ENCODE peak calls at places on chromosomes 4 and X, in six cellular contexts. K is foreskin fibroblast, Y is suprapubic skin, S is GM12878, F is left lung, M is Calu3. R is an unnamed sample.

GRCh38 chr4:53494851-53495250 is 96.4 kb downstream of the LNX1 start:
- DNase-seq in F (no peak), K (peak), Y (no peak), S (no peak), M (no peak), R (no peak)

GRCh38 chrX:136130931-136131843 is 16.1 kb upstream of the FHL1 start:
- DNase-seq in S (no peak), F (no peak), K (peak), M (no peak), Y (no peak), R (no peak)

GRCh38 chr4:181870326-181870725 is 372.9 kb upstream of the TENM3 start:
- DNase-seq in K (peak), F (no peak), Y (no peak), M (no peak), S (no peak), R (no peak)

GRCh38 chrX:4622768-4623167 is 909.3 kb upstream of the PRKX start:
- DNase-seq in S (no peak), F (no peak), K (no peak), Y (no peak), M (no peak), R (no peak)

GRCh38 chr4:128951316-128951715 is 141.8 kb downstream of the JADE1 start:
- DNase-seq in K (no peak), F (no peak), S (no peak), M (no peak), Y (no peak), R (no peak)

GRCh38 chr4:92305148-92305877 is 1.5 kb downstream of the GRID2 start:
- DNase-seq in Y (no peak), K (peak), M (peak), S (no peak), F (peak), R (no peak)

GRCh38 chr4:102684605-102685052 is 76.1 kb downstream of the MANBA start:
- DNase-seq in S (peak), K (peak), M (no peak), F (no peak), Y (no peak), R (no peak)

GRCh38 chrX:20224814-20225487 is 41.8 kb downstream of the RPS6KA3 start:
- DNase-seq in M (no peak), F (no peak), S (peak), Y (no peak), K (peak), R (no peak)

GRCh38 chr4:37489697-37490096 is 196.5 kb downstream of the RELL1 start:
- DNase-seq in K (no peak), Y (no peak), M (no peak), F (no peak), S (no peak), R (no peak)

DNA sequence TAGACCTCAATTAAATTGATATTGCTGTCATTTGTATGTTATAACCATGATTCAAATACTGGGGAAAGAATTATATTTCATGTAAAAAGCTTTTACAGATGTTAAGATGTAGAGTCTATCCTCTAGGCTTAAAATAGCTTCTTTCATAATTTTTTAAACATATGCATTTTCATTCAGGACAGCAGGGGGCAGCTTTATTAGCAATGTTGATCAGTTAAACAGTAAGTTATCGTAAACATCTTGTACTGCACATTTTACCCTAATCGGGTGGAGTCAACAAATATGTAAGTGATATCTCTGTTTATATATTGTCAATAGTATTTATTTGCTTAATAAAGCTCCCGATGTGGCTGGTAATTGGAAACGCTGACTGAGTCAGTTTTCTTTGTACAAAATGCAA is 142.5 kb upstream of the MED14 start:
- DNase-seq in S (no peak), M (peak), F (no peak), K (peak), Y (no peak), R (no peak)
- TF ChIP-seq CTCF in S (peak), M (peak), F (peak), K (peak), Y (no peak), R (peak)

GRCh38 chrX:33908898-33909297 is 223.2 kb downstream of the FAM47A start:
- DNase-seq in S (no peak), M (no peak), K (no peak), Y (no peak), F (no peak), R (no peak)
- TF ChIP-seq CTCF in S (no peak), M (no peak), K (no peak), Y (no peak), F (no peak), R (no peak)

GRCh38 chrX:107470971-107471370 is 21.5 kb downstream of the FRMPD3 start:
- DNase-seq in S (no peak), M (no peak), K (no peak), F (no peak), Y (no peak), R (no peak)
- TF ChIP-seq CTCF in S (no peak), M (no peak), K (no peak), F (no peak), Y (no peak), R (no peak)

GRCh38 chrX:102840871-102841705 is 96.0 kb upstream of the RAB40AL start:
- DNase-seq in M (no peak), Y (no peak), F (no peak), S (no peak), K (peak), R (no peak)

GRCh38 chrX:102837843-102838242 is 99.2 kb upstream of the RAB40AL start:
- DNase-seq in M (no peak), F (no peak), S (no peak), K (peak), Y (no peak), R (no peak)

GRCh38 chrX:102832661-102833060 is 104.4 kb upstream of the RAB40AL start:
- DNase-seq in S (no peak), Y (no peak), K (peak), F (no peak), M (no peak), R (no peak)

GRCh38 chrX:102833136-102833535 is 103.9 kb upstream of the RAB40AL start:
- DNase-seq in S (no peak), K (no peak), M (no peak), Y (no peak), F (no peak), R (no peak)

DNA sequence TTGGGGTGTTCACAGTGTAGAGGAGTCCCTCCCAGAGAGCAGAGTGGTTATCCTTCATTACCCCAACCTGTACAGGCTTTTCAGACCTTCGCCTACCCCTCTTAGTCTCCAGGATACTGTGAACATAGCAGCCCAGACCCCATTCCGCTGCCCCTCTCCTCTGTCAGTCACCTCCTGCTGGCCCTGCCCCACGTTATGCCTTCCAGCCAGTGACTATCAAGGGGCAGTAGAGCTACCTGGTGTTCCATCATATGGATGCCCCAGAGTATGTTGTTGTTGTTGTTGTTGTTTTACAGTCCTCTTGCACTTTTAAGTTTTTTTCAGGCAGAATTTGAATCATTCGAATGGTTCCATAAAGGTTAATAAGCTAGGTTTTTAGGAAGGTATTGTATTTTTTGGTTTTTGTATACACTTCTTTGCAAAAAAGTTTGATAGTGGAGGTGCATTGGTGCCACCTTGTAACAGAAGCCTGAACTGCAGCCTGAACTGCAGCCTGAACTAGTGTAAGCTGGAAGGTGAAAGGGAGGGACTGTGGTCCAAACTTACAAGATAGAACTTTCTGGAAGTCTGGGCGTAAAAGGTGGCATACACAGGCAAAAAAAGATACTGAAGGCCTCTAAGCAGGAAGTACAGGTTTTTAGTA is 101.4 kb upstream of the RAB40AL start:
- DNase-seq in F (no peak), Y (no peak), S (no peak), K (peak), M (peak), R (no peak)
- TF ChIP-seq CTCF in F (peak), Y (peak), S (peak), K (peak), M (no peak), R (peak)

GRCh38 chr4:142272452-142272851 is 573.6 kb downstream of the INPP4B start:
- DNase-seq in M (no peak), S (no peak), Y (no peak), K (no peak), F (no peak), R (no peak)
- TF ChIP-seq CTCF in M (no peak), S (no peak), Y (no peak), K (no peak), F (no peak), R (no peak)

DNA sequence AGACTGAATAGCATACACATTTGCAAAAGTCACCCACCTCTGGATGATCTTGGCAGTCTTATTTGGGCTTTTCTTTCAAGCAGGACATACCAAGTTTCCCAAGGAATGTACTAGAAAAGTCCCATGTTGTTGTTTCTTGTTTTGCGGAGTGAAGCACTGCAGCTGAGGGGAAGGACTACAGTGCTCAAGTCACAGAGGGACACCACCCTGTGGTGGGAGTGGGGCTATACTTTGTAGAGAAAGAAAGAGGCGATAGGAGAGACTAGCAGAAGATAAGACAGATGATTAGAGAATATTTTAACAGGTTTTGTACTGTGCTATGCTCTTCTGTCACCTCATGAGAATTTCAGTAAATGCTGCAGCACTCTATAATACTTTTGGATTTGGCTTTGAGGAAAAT is 280.5 kb upstream of the INTU start:
- DNase-seq in K (no peak), S (no peak), Y (no peak), M (no peak), F (no peak), R (no peak)
- TF ChIP-seq CTCF in K (no peak), S (no peak), Y (no peak), M (no peak), F (no peak), R (no peak)

R was measured in CD14-positive monocyte.